ENCODE peak calls at places on chromosomes 13 and 19, in four cellular contexts. T is GM10248, H is osteocyte, E is AG10803. Z is an unnamed sample.

GRCh38 chr19:6976197-6976596 is 45.0 kb downstream of the MBD3L2B start:
- DNase-seq in T (no peak), H (no peak), E (no peak), Z (no peak)

GRCh38 chr19:6577410-6578125 is 13.4 kb downstream of the CD70 start:
- DNase-seq in H (no peak), T (peak), E (peak), Z (no peak)

GRCh38 chr13:25683056-25683455 is 311.3 kb downstream of the ATP8A2 start:
- DNase-seq in H (no peak), T (no peak), E (no peak), Z (no peak)

GRCh38 chr13:71759506-71760225 is 107.3 kb downstream of the DACH1 start:
- DNase-seq in T (no peak), E (no peak), H (no peak), Z (no peak)

GRCh38 chr19:12880551-12881171 is 588 bp downstream of the DNASE2 start:
- DNase-seq in T (no peak), E (no peak), H (no peak), Z (no peak)

GRCh38 chr19:5983367-5983955 is 5.5 kb upstream of the RANBP3 start:
- DNase-seq in T (no peak), E (peak), H (no peak), Z (no peak)

GRCh38 chr13:49060698-49061387 is 85.1 kb downstream of the FNDC3A start:
- DNase-seq in T (no peak), H (no peak), E (peak), Z (no peak)

GRCh38 chr19:41882568-41883462 is at the start of gene ARHGEF1:
- DNase-seq in E (peak), H (no peak), T (peak), Z (no peak)

GRCh38 chr19:4064551-4065260 is 2.0 kb downstream of the ZBTB7A start:
- DNase-seq in H (no peak), E (no peak), T (peak), Z (no peak)

GRCh38 chr19:8367327-8368001 is 3.5 kb downstream of the ANGPTL4 start:
- DNase-seq in T (peak), E (peak), H (peak), Z (peak)

GRCh38 chr13:84207509-84207908 is 325.2 kb upstream of the SLITRK1 start:
- DNase-seq in H (no peak), E (no peak), T (no peak), Z (no peak)

GRCh38 chr13:103883152-103883551 is 816.9 kb upstream of the SLC10A2 start:
- DNase-seq in E (peak), T (no peak), H (peak), Z (peak)

GRCh38 chr19:1362385-1363257 is 21.1 kb upstream of the NDUFS7 start:
- DNase-seq in E (no peak), T (no peak), H (no peak), Z (no peak)

GRCh38 chr13:106529415-106530208 is 5.8 kb downstream of the EFNB2 start:
- DNase-seq in T (no peak), H (no peak), E (no peak), Z (no peak)

GRCh38 chr19:45917421-45918091 is 3.0 kb upstream of the NANOS2 start:
- DNase-seq in H (no peak), T (no peak), E (no peak), Z (no peak)

GRCh38 chr13:92681239-92681638 is 545.4 kb upstream of the GPC6 start:
- DNase-seq in T (no peak), H (no peak), E (no peak), Z (no peak)

GRCh38 chr19:46787331-46788100 is 878 bp downstream of the SLC1A5 start:
- DNase-seq in H (peak), T (no peak), E (peak), Z (peak)

GRCh38 chr13:38713046-38713445 is 26.2 kb downstream of the FREM2 start:
- DNase-seq in E (no peak), H (no peak), T (no peak), Z (no peak)

GRCh38 chr13:39226359-39226758 is 188.1 kb downstream of the NHLRC3 start:
- DNase-seq in T (no peak), E (no peak), H (no peak), Z (no peak)

GRCh38 chr13:97283888-97284287 is 61.8 kb downstream of the MBNL2 start:
- DNase-seq in H (no peak), T (no peak), E (no peak), Z (no peak)

GRCh38 chr19:4910594-4911273 is 1.4 kb downstream of the UHRF1 start:
- DNase-seq in H (no peak), T (no peak), E (peak), Z (no peak)

GRCh38 chr13:100338265-100338664 is 249.4 kb downstream of the PCCA start:
- DNase-seq in E (peak), T (no peak), H (no peak), Z (no peak)

GRCh38 chr13:99198630-99199029 is 2.0 kb upstream of the UBAC2 start:
- DNase-seq in T (no peak), E (no peak), H (no peak), Z (no peak)

GRCh38 chr19:42571136-42571535 is 23.6 kb downstream of the CEACAM8 start:
- DNase-seq in H (no peak), E (no peak), T (no peak), Z (no peak)

GRCh38 chr13:99214232-99214631 is 13.6 kb downstream of the UBAC2 start:
- DNase-seq in T (peak), E (no peak), H (no peak), Z (no peak)

GRCh38 chr13:41541142-41541938 is 84.0 kb downstream of the RGCC start:
- DNase-seq in T (no peak), E (no peak), H (peak), Z (no peak)

GRCh38 chr19:48813123-48813911 is 2.5 kb upstream of the BCAT2 start:
- DNase-seq in H (no peak), T (peak), E (no peak), Z (no peak)

GRCh38 chr19:10919352-10920287 is 8.8 kb downstream of the YIPF2 start:
- DNase-seq in E (no peak), H (no peak), T (no peak), Z (no peak)

GRCh38 chr19:10921909-10922637 is 6.4 kb downstream of the YIPF2 start:
- DNase-seq in T (no peak), E (no peak), H (no peak), Z (no peak)

GRCh38 chr19:10920288-10920655 is 8.2 kb downstream of the YIPF2 start:
- DNase-seq in T (no peak), E (no peak), H (no peak), Z (no peak)

GRCh38 chr19:10921199-10921879 is 7.1 kb downstream of the YIPF2 start:
- DNase-seq in H (no peak), E (no peak), T (no peak), Z (no peak)

GRCh38 chr19:10920781-10921180 is 7.7 kb downstream of the YIPF2 start:
- DNase-seq in H (no peak), E (no peak), T (no peak), Z (no peak)
- TF ChIP-seq CTCF in H (no peak), E (no peak), T (no peak), Z (no peak)

DNA sequence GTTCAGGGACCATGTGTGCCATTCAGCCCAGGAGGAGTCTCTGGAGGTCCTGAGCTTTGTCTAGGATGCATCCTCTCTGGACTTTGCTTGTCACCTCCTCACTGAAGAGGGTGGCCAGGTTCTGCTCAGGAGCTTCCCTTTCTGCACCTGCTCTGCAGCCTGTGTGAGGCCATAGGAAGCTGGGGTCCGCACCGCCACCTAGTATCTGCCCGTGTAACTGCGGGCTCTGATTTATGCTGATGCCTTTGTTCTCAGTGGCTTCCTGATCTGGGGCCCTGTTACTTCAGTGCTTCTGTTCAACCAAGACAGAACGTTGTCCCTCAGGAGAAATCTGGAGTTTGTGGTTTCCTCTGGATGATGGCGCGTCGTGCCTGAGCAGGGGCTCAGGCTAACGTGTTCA is 15.5 kb downstream of the ZNF610 start:
- DNase-seq in T (no peak), H (no peak), E (no peak), Z (no peak)
- TF ChIP-seq CTCF in T (no peak), H (no peak), E (no peak), Z (peak)

GRCh38 chr13:27712421-27712820 is 79.9 kb upstream of the GSX1 start:
- DNase-seq in E (peak), H (no peak), T (no peak), Z (no peak)

GRCh38 chr13:27704681-27705080 is 83.0 kb downstream of the POLR1D start:
- DNase-seq in H (no peak), T (no peak), E (no peak), Z (no peak)

GRCh38 chr13:27713767-27714166 is 78.5 kb upstream of the GSX1 start:
- DNase-seq in T (no peak), H (no peak), E (no peak), Z (no peak)

GRCh38 chr13:27709779-27710178 is 82.5 kb upstream of the GSX1 start:
- DNase-seq in H (no peak), E (no peak), T (no peak), Z (no peak)

DNA sequence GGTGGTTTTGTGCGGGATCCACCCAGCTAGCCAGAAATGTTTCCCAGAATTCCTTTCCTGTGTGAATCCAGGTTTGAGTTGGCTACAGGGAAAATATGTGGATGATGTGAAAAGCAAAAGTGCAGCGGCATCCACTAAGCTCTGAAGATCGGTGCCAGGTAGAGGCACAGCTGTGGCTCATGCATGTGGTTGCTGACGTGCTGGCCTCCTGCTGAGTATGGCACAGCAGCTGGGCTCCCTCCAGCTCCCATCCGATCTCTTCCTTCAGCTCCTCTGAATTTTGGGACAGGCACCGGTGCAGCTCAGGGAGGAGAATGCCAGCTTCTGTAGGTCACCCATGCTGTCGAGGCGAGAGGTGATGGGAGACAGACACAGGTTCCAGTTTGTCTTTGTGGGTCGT is 84.0 kb upstream of the GSX1 start:
- DNase-seq in T (no peak), E (no peak), H (no peak), Z (no peak)
- TF ChIP-seq CTCF in T (no peak), E (no peak), H (no peak), Z (no peak)

DNA sequence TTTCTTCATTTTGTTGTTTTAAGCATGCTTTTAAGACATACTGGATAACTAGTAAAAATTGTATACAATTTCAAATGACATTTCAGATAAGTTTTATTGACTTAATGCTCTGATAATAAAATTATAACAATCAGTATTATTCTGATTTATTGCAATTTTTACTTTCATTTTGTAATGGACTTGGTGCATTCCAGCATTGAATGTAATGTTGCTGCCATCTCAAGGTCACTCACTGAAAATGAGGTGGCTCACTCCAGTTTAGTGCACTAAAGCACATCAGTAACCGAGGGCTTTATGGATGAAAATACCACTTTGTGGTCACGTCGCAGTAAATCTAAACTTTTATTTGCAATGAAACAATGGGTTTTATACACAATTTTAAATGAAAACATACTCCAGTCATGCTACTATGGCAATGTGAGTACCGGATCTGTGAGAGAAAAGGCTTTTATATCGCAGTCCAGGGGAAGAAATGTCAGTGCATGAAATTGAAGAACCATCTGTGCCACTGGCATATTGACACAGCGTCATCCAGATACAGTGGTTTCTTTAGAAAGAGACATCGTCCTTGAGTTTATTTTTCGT is 20.7 kb upstream of the ZNF507 start:
- DNase-seq in H (no peak), T (no peak), E (no peak), Z (no peak)
- TF ChIP-seq CTCF in H (peak), T (no peak), E (no peak), Z (no peak)

Z was measured in type B pancreatic cell.